ENCODE peak calls at places on chromosomes 13 and 19, in six cellular contexts. R is ovary, X is psoas muscle, I is neural progenitor cell, L is BJ, M is foreskin fibroblast. G is an unnamed sample.

GRCh38 chr19:18457478-18458331 is 19.8 kb upstream of the ISYNA1 start:
- DNase-seq in R (no peak), X (no peak), I (no peak), L (no peak), M (no peak), G (no peak)

GRCh38 chr13:110187501-110188161 is 119.3 kb downstream of the COL4A1 start:
- DNase-seq in R (no peak), X (peak), I (no peak), L (no peak), M (peak), G (peak)

GRCh38 chr19:27750697-27751391 is 1462.1 kb downstream of the UQCRFS1 start:
- DNase-seq in R (no peak), X (no peak), I (no peak), L (no peak), M (no peak), G (no peak)

GRCh38 chr19:47351545-47351944 is 2.4 kb downstream of the DHX34 start:
- DNase-seq in R (no peak), X (no peak), I (peak), L (no peak), M (peak), G (peak)

GRCh38 chr13:47216176-47216822 is 319.4 kb upstream of the HTR2A start:
- DNase-seq in R (no peak), X (no peak), I (no peak), L (peak), M (peak), G (peak)

GRCh38 chr13:110915874-110916670 is 1.2 kb upstream of the ANKRD10 start:
- DNase-seq in R (no peak), X (no peak), I (no peak), L (peak), M (peak), G (peak)

GRCh38 chr13:95156208-95156607 is 145.0 kb downstream of the ABCC4 start:
- DNase-seq in R (no peak), X (no peak), I (no peak), L (no peak), M (peak), G (peak)

GRCh38 chr19:15291089-15291488 is 41.2 kb downstream of the BRD4 start:
- DNase-seq in R (no peak), X (no peak), I (no peak), L (no peak), M (peak), G (no peak)

GRCh38 chr13:39148513-39148961 is 110.3 kb downstream of the NHLRC3 start:
- DNase-seq in R (no peak), X (no peak), I (peak), L (peak), M (peak), G (peak)

GRCh38 chr19:29098863-29099481 is 114.0 kb downstream of the UQCRFS1 start:
- DNase-seq in R (peak), X (peak), I (no peak), L (peak), M (peak), G (peak)

GRCh38 chr19:46821512-46822359 is 28.9 kb downstream of the AP2S1 start:
- DNase-seq in R (no peak), X (no peak), I (peak), L (no peak), M (no peak), G (no peak)

GRCh38 chr19:40262422-40262821 is 22.7 kb downstream of the AKT2 start:
- DNase-seq in R (no peak), X (no peak), I (no peak), L (no peak), M (no peak), G (no peak)

GRCh38 chr13:33611016-33611805 is 206.7 kb upstream of the RFC3 start:
- DNase-seq in R (peak), X (peak), I (peak), L (no peak), M (no peak), G (peak)

GRCh38 chr19:46603752-46604241 is 2.7 kb downstream of the CALM3 start:
- DNase-seq in R (no peak), X (no peak), I (no peak), L (no peak), M (peak), G (no peak)

DNA sequence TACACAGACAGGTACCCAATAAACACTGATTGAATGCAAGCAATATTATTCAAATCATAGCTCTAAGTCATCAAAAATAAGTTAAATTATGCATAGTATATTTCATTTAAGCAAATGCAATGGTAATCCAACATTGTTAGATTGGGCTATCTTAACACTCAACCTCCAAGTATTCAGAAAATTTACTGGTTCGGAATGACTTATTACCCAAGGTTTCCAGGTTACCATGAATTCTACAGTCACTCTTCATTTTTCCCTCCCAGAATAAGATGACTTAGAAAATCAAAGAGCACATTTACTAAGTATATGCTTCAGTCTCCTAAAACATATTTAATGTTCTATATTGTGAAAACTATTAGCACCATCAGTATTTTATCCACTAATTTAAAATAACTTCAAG is 6.0 kb downstream of the UBL3 start:
- DNase-seq in R (no peak), X (no peak), I (no peak), L (no peak), M (no peak), G (no peak)
- H3K4me3 ChIP-seq in R (no peak), X (no peak), I (no peak), L (no peak), M (no peak), G (no peak)

DNA sequence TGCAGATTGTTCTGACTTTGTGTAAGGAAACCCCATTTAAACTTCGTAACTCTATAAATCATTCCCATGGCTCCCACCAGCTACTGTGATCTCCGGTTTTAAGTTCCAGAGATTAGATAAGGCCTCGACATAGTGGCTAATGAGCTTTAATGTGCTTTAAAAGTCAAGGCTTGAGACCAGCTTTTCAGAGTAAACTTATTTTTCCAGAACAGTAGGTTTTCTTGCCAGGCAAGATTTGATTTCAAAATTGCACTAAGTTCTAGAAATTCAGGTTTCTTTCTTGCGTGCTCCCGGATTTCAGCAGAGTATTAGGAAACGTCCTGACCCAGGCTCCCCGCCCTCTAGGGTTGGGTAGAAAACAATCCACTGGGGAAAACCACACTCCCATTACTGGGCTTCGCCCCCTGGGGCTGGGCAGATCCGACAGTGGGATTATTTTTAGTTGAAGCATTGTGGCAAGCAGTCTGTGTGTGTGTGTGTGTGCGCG is 43.3 kb downstream of the CRYL1 start:
- DNase-seq in R (no peak), X (no peak), I (no peak), L (no peak), M (no peak), G (peak)
- TF ChIP-seq CTCF in R (no peak), X (no peak), I (no peak), L (no peak), M (no peak), G (no peak)

GRCh38 chr13:98267080-98267912 is 90.2 kb upstream of the RNF113B start:
- DNase-seq in R (no peak), X (no peak), I (no peak), L (no peak), M (no peak), G (peak)
- H3K4me3 ChIP-seq in R (no peak), X (no peak), I (no peak), L (no peak), M (no peak), G (no peak)

GRCh38 chr13:43303040-43303729 is 279.8 kb downstream of the DNAJC15 start:
- DNase-seq in R (peak), X (peak), I (peak), L (no peak), M (peak), G (peak)
- TF ChIP-seq CTCF in R (no peak), X (peak), I (peak), L (peak), M (peak), G (peak)

DNA sequence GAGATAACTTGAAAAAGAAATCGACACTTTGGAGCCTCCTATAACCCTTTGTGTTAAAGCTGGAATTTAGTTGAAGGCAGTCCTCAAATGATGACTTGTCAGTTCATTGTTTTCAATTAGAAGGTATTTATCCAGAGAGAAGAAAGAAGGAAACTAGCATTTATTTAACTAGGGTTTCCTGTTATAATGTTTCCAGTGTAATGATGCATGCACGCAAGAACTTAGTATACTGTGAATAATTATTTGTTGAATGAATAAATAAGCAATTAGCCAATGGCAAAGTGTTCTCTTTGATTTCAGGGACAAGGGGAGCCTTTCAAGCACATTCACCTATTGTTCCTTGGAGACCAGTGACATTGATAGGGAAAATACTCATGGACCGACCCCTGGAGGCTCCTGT is 307.4 kb downstream of the KLF5 start:
- DNase-seq in R (no peak), X (no peak), I (no peak), L (no peak), M (no peak), G (no peak)
- H3K4me3 ChIP-seq in R (no peak), X (no peak), I (no peak), L (no peak), M (no peak), G (no peak)

GRCh38 chr19:7918615-7919421 is 1.3 kb upstream of the SNAPC2 start:
- DNase-seq in R (no peak), X (no peak), I (no peak), L (no peak), M (no peak), G (no peak)
- TF ChIP-seq CTCF in R (no peak), X (no peak), I (no peak), L (no peak), M (no peak), G (no peak)

GRCh38 chr19:4390017-4390861 is 10.1 kb downstream of the SH3GL1 start:
- DNase-seq in R (peak), X (peak), I (peak), L (no peak), M (peak), G (peak)
- H3K4me3 ChIP-seq in R (no peak), X (peak), I (peak), L (peak), M (no peak), G (peak)

GRCh38 chr19:4590559-4590958 is 31.1 kb upstream of the SEMA6B start:
- DNase-seq in R (no peak), X (no peak), I (no peak), L (no peak), M (no peak), G (no peak)

GRCh38 chr19:4591296-4591695 is 31.8 kb upstream of the SEMA6B start:
- DNase-seq in R (no peak), X (no peak), I (no peak), L (no peak), M (no peak), G (no peak)

GRCh38 chr19:4592445-4592844 is 33.0 kb upstream of the SEMA6B start:
- DNase-seq in R (no peak), X (no peak), I (no peak), L (no peak), M (no peak), G (no peak)

GRCh38 chr19:4587527-4587926 is 28.0 kb upstream of the SEMA6B start:
- DNase-seq in R (no peak), X (no peak), I (no peak), L (no peak), M (no peak), G (no peak)

GRCh38 chr19:4589579-4590410 is 30.3 kb upstream of the SEMA6B start:
- DNase-seq in R (no peak), X (no peak), I (peak), L (no peak), M (no peak), G (no peak)
- TF ChIP-seq CTCF in R (no peak), X (peak), I (peak), L (peak), M (peak), G (peak)

GRCh38 chr19:2740314-2740656 is 468 bp upstream of the SLC39A3 start:
- DNase-seq in R (no peak), X (no peak), I (no peak), L (no peak), M (no peak), G (no peak)
- H3K4me3 ChIP-seq in R (no peak), X (peak), I (no peak), L (no peak), M (no peak), G (no peak)

GRCh38 chr19:1039646-1040475 is at the start of gene ABCA7:
- DNase-seq in R (peak), X (peak), I (peak), L (peak), M (peak), G (peak)
- TF ChIP-seq CTCF in R (no peak), X (no peak), I (no peak), L (no peak), M (no peak), G (no peak)